ENCODE peak calls at places on chromosomes 4 and X, in nine cellular contexts. E is body of pancreas, Y is retinal pigment epithelial cell, I is IMR-90, H is fibroblast of pulmonary artery, K is cardiac muscle cell, O is fibroblast of mammary gland, G is pancreas, X is astrocyte. M is an unnamed sample.

GRCh38 chrX:15854080-15854655 is 445 bp downstream of the AP1S2 start:
- DNase-seq in E (peak), Y (no peak), I (no peak), H (no peak), K (peak), O (peak), G (peak), X (no peak), M (no peak)

GRCh38 chrX:109927663-109928273 is 75.1 kb upstream of the TMEM164 start:
- DNase-seq in E (no peak), Y (no peak), I (no peak), H (no peak), K (peak), O (no peak), G (no peak), X (no peak), M (no peak)

GRCh38 chrX:115494133-115494532 is 66.8 kb upstream of the PLS3 start:
- DNase-seq in E (no peak), Y (no peak), I (peak), H (no peak), K (no peak), O (no peak), G (no peak), X (no peak), M (no peak)

GRCh38 chr4:78222575-78223186 is 165.6 kb downstream of the FRAS1 start:
- DNase-seq in E (no peak), Y (no peak), I (no peak), H (no peak), K (no peak), O (no peak), G (no peak), X (no peak), M (no peak)

GRCh38 chrX:48530736-48531135 is 8.8 kb upstream of the TBC1D25 start:
- DNase-seq in E (no peak), Y (no peak), I (no peak), H (no peak), K (no peak), O (peak), G (no peak), X (peak), M (peak)

GRCh38 chr4:38161208-38162113 is 201.3 kb downstream of the PTTG2 start:
- DNase-seq in E (no peak), Y (no peak), I (peak), H (no peak), K (no peak), O (peak), G (no peak), X (no peak), M (peak)

GRCh38 chr4:147355849-147356248 is 125.0 kb upstream of the EDNRA start:
- DNase-seq in E (no peak), Y (no peak), I (peak), H (peak), K (no peak), O (peak), G (no peak), X (peak), M (peak)

GRCh38 chrX:96685205-96686099 is 810 bp downstream of the DIAPH2 start:
- DNase-seq in E (peak), Y (no peak), I (peak), H (peak), K (peak), O (peak), G (peak), X (peak), M (peak)

GRCh38 chr4:38314663-38315062 is 349.3 kb upstream of the KLF3 start:
- DNase-seq in E (peak), Y (no peak), I (no peak), H (no peak), K (no peak), O (no peak), G (peak), X (no peak), M (peak)

GRCh38 chrX:69238153-69238959 is 73.1 kb upstream of the PJA1 start:
- DNase-seq in E (no peak), Y (no peak), I (no peak), H (no peak), K (peak), O (peak), G (no peak), X (no peak), M (no peak)

GRCh38 chr4:5940470-5941203 is 47.8 kb upstream of the CRMP1 start:
- DNase-seq in E (no peak), Y (no peak), I (peak), H (peak), K (peak), O (peak), G (no peak), X (peak), M (no peak)

GRCh38 chrX:119218198-119218597 is 17.9 kb upstream of the PGRMC1 start:
- DNase-seq in E (no peak), Y (no peak), I (peak), H (peak), K (peak), O (peak), G (no peak), X (no peak), M (peak)

GRCh38 chrX:152061557-152061956 is 76.8 kb downstream of the MAGEA10 start:
- DNase-seq in E (no peak), Y (no peak), I (no peak), H (no peak), K (no peak), O (no peak), G (no peak), X (no peak), M (no peak)

GRCh38 chr4:85821688-85822087 is 346.7 kb downstream of the ARHGAP24 start:
- DNase-seq in E (no peak), Y (no peak), I (no peak), H (no peak), K (no peak), O (no peak), G (no peak), X (no peak), M (no peak)

GRCh38 chr4:157664726-157665125 is 444.2 kb downstream of the GRIA2 start:
- DNase-seq in E (no peak), Y (no peak), I (peak), H (peak), K (no peak), O (peak), G (no peak), X (peak), M (peak)

GRCh38 chr4:82469776-82470345 is 39.5 kb downstream of the ENOPH1 start:
- DNase-seq in E (no peak), Y (peak), I (peak), H (peak), K (no peak), O (peak), G (no peak), X (peak), M (peak)
- TF ChIP-seq CTCF in E (no peak), Y (peak), I (no peak), H (no peak), K (peak), O (no peak), G (no peak), X (no peak), M (no peak)

GRCh38 chr4:58936436-58936835 is 1826.3 kb upstream of the IGFBP7 start:
- DNase-seq in E (no peak), Y (no peak), I (no peak), H (no peak), K (no peak), O (no peak), G (no peak), X (no peak), M (no peak)

GRCh38 chr4:58935336-58935735 is 1825.2 kb upstream of the IGFBP7 start:
- DNase-seq in E (no peak), Y (no peak), I (no peak), H (no peak), K (no peak), O (no peak), G (no peak), X (no peak), M (peak)

GRCh38 chr4:58940167-58940566 is 1830.0 kb upstream of the IGFBP7 start:
- DNase-seq in E (no peak), Y (no peak), I (no peak), H (no peak), K (no peak), O (no peak), G (no peak), X (no peak), M (no peak)
- H3K4me3 ChIP-seq in E (no peak), Y (no peak), I (no peak), H (no peak), K (no peak), O (no peak), G (no peak), X (no peak), M (no peak)

GRCh38 chrX:12961191-12961718 is 13.7 kb upstream of the TMSB4X start:
- DNase-seq in E (no peak), Y (no peak), I (no peak), H (no peak), K (no peak), O (peak), G (no peak), X (no peak), M (peak)
- TF ChIP-seq CTCF in E (no peak), Y (no peak), I (no peak), H (no peak), K (no peak), O (no peak), G (no peak), X (no peak), M (peak)

DNA sequence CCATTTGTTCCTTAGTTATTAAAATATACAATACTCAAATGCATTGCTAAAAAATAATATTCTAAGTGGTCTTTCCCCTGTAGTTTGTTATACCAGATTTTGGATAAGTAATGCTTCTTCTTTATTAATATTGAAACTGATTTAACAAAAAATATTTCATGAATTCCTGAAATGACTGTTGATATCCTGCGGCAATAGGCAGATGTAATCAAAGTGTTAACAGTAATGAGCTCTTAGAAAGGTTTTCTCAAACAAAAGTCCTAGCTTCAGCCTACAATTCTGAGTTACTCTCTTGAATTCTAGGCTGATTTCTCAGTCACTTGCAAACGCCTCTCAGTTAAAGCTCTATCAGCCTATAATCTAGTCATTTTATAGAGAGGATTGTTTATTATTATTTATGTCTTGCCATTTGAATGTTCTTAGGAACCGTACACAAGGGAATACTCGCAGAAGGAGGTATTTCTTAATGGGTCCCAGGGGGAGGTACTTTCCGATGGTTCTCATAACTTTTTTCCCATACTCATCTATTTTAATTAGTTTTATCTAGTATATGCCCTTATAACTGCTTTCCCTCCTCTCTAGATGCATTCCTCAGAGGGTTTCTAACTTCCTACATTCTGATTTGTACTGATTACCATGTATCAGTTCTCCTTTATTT is 96.8 kb downstream of the FNIP2 start:
- DNase-seq in E (no peak), Y (no peak), I (no peak), H (no peak), K (no peak), O (no peak), G (no peak), X (no peak), M (no peak)
- H3K4me3 ChIP-seq in E (no peak), Y (no peak), I (no peak), H (no peak), K (no peak), O (no peak), G (no peak), X (no peak), M (no peak)

DNA sequence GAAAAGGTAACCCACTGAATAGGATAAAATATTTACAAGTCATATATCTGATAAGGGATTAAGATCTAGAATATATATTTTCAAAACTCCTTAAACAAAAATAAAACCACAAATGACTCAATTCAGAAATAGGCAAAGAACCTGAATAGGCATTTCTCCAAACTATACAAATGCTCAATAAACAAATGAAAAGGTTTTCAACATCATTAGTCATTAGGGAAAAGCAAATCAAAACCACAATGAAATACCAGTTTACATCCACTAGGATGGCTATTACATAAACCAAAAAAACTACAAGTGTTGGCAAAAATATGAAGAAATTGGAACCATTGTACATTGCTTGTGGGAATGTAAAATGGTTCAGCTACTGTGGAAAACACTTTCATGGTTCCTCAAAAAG is 167.0 kb upstream of the GALNT7 start:
- DNase-seq in E (no peak), Y (no peak), I (peak), H (peak), K (no peak), O (peak), G (no peak), X (peak), M (peak)
- TF ChIP-seq CTCF in E (no peak), Y (no peak), I (no peak), H (peak), K (no peak), O (peak), G (no peak), X (peak), M (no peak)

DNA sequence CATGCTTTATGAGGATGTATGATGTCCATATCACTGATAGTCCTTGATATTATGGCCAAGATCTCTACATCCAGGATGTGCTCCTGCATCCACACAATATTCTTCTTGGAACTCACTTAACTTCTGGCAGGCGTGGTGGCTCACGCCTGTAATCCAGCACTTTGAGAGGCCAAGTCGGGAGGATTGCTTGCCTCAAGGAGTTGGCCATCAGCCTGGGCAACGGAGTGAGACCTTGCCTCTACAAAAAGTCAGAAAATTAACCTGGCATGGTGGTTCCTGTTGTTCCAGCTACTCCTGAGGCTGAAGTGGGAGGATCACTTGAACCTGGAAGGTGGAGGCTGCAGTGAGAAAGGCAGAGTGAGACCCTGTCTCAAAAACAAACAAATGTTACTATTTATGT is 2.3 kb upstream of the HNRNPD start:
- DNase-seq in E (no peak), Y (no peak), I (no peak), H (no peak), K (no peak), O (no peak), G (no peak), X (no peak), M (no peak)
- H3K4me3 ChIP-seq in E (no peak), Y (no peak), I (no peak), H (peak), K (no peak), O (no peak), G (no peak), X (peak), M (no peak)

GRCh38 chr4:106793933-106794332 is 242.2 kb downstream of the DKK2 start:
- DNase-seq in E (no peak), Y (no peak), I (no peak), H (no peak), K (no peak), O (no peak), G (no peak), X (no peak), M (no peak)

GRCh38 chr4:106796866-106797265 is 239.2 kb downstream of the DKK2 start:
- DNase-seq in E (no peak), Y (no peak), I (no peak), H (no peak), K (no peak), O (no peak), G (no peak), X (no peak), M (no peak)

GRCh38 chr4:106795326-106795725 is 240.8 kb downstream of the DKK2 start:
- DNase-seq in E (no peak), Y (no peak), I (no peak), H (no peak), K (no peak), O (no peak), G (no peak), X (no peak), M (no peak)
- TF ChIP-seq CTCF in E (no peak), Y (no peak), I (no peak), H (no peak), K (no peak), O (no peak), G (no peak), X (no peak), M (no peak)

DNA sequence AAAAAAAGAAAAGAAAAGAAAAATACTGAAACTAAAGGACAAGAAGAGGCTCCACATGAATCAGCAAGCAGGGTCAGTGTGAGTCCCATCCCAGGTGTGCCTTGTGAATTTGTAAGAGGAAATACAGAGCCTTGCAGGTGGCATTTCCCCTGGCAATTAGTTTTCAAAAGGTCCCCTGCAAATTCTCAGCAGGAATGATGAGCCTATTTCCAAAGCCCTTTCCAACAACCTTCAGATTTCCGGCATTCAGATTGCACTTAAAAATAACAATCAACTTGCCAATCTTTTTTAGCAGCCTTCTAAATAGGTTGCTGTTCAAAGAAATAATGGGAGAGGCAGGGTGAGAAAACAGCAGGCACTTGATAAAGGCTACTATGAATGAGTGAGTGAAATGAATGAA is 66.4 kb upstream of the OR13H1 start:
- DNase-seq in E (no peak), Y (no peak), I (no peak), H (no peak), K (no peak), O (no peak), G (no peak), X (no peak), M (no peak)
- H3K4me3 ChIP-seq in E (no peak), Y (no peak), I (no peak), H (no peak), K (no peak), O (no peak), G (no peak), X (no peak), M (no peak)

GRCh38 chr4:173837517-173837916 is 307.5 kb upstream of the HAND2 start:
- DNase-seq in E (no peak), Y (no peak), I (no peak), H (no peak), K (no peak), O (no peak), G (no peak), X (no peak), M (no peak)

GRCh38 chr4:173835863-173836262 is 305.8 kb upstream of the HAND2 start:
- DNase-seq in E (no peak), Y (peak), I (peak), H (peak), K (peak), O (peak), G (no peak), X (peak), M (peak)

GRCh38 chr4:173829565-173829964 is 299.5 kb upstream of the HAND2 start:
- DNase-seq in E (no peak), Y (no peak), I (no peak), H (no peak), K (no peak), O (no peak), G (no peak), X (no peak), M (no peak)

GRCh38 chr4:173834151-173834550 is 304.1 kb upstream of the HAND2 start:
- DNase-seq in E (no peak), Y (no peak), I (peak), H (peak), K (no peak), O (peak), G (no peak), X (no peak), M (peak)
- TF ChIP-seq CTCF in E (no peak), Y (no peak), I (peak), H (peak), K (peak), O (peak), G (no peak), X (no peak), M (no peak)

GRCh38 chrX:30659421-30659820 is 6.2 kb downstream of the GK start:
- DNase-seq in E (no peak), Y (no peak), I (peak), H (peak), K (no peak), O (peak), G (no peak), X (peak), M (peak)

GRCh38 chrX:30652527-30653414 is 452 bp upstream of the GK start:
- DNase-seq in E (peak), Y (peak), I (peak), H (peak), K (peak), O (peak), G (peak), X (peak), M (peak)

GRCh38 chrX:30653415-30654131 is at the start of gene GK:
- DNase-seq in E (peak), Y (no peak), I (peak), H (no peak), K (peak), O (no peak), G (no peak), X (no peak), M (no peak)

GRCh38 chrX:30657542-30658238 is 4.5 kb downstream of the GK start:
- DNase-seq in E (no peak), Y (no peak), I (peak), H (peak), K (no peak), O (peak), G (no peak), X (no peak), M (peak)

GRCh38 chrX:30654989-30655607 is 1.9 kb downstream of the GK start:
- DNase-seq in E (no peak), Y (no peak), I (peak), H (no peak), K (no peak), O (peak), G (no peak), X (no peak), M (peak)
- H3K4me3 ChIP-seq in E (no peak), Y (no peak), I (peak), H (no peak), K (no peak), O (peak), G (no peak), X (no peak), M (no peak)